ENCODE peak calls at places on chromosomes 5 and 9, in six cellular contexts. M is 8988T, D is heart right ventricle, Q is NCI-H1092 treated with DMSO at 0.1 percent for 48 hours, H is activated T-helper 1 cell treated with Interleukin-2 at 50 U/mL for 16 hours, I is T follicular helper cell. G is an unnamed sample.

GRCh38 chr9:81826541-81826906 is 101.7 kb upstream of the SPATA31D4 start:
- DNase-seq in M (no peak), D (peak), Q (peak), H (no peak), I (no peak), G (no peak)

GRCh38 chr5:139443766-139444473 is 4.6 kb upstream of the DNAJC18 start:
- DNase-seq in M (no peak), D (no peak), Q (no peak), H (no peak), I (peak), G (no peak)

GRCh38 chr9:133269537-133270357 is 5.3 kb downstream of the ABO start:
- DNase-seq in M (no peak), D (no peak), Q (no peak), H (no peak), I (no peak), G (no peak)

GRCh38 chr9:83665576-83666200 is 42.1 kb downstream of the UBQLN1 start:
- DNase-seq in M (no peak), D (no peak), Q (no peak), H (no peak), I (no peak), G (no peak)

GRCh38 chr5:68533571-68534051 is 318.1 kb downstream of the PIK3R1 start:
- DNase-seq in M (no peak), D (no peak), Q (peak), H (no peak), I (no peak), G (no peak)

GRCh38 chr9:101530076-101530711 is 3.5 kb upstream of the RNF20 start:
- DNase-seq in M (peak), D (peak), Q (peak), H (peak), I (peak), G (no peak)

GRCh38 chr9:88697764-88698436 is 162.9 kb downstream of the NXNL2 start:
- DNase-seq in M (no peak), D (no peak), Q (no peak), H (no peak), I (no peak), G (no peak)

GRCh38 chr9:9950813-9951212 is 662.0 kb downstream of the PTPRD start:
- DNase-seq in M (no peak), D (no peak), Q (no peak), H (no peak), I (no peak), G (no peak)

GRCh38 chr5:170572453-170572852 is 68.6 kb downstream of the KCNIP1 start:
- DNase-seq in M (no peak), D (no peak), Q (no peak), H (no peak), I (no peak), G (no peak)

GRCh38 chr9:120436937-120437592 is 142.9 kb downstream of the CDK5RAP2 start:
- DNase-seq in M (no peak), D (no peak), Q (no peak), H (no peak), I (no peak), G (no peak)

GRCh38 chr5:1793301-1793740 is 6.3 kb downstream of the MRPL36 start:
- DNase-seq in M (no peak), D (no peak), Q (no peak), H (no peak), I (no peak), G (no peak)

GRCh38 chr5:161535762-161536161 is 10.8 kb downstream of the GABRB2 start:
- DNase-seq in M (no peak), D (no peak), Q (no peak), H (no peak), I (no peak), G (no peak)

GRCh38 chr5:37836173-37837100 is 3.4 kb downstream of the GDNF start:
- DNase-seq in M (peak), D (no peak), Q (no peak), H (no peak), I (no peak), G (peak)

GRCh38 chr5:91541696-91542095 is 158.6 kb upstream of the ARRDC3 start:
- DNase-seq in M (no peak), D (no peak), Q (no peak), H (no peak), I (no peak), G (no peak)

G was measured in kidney.